ENCODE peak calls at places on chromosomes 1 and 21, in five cellular contexts. R, Z, J, U and D are unnamed samples.

GRCh38 chr1:26419494-26419893 is 8.9 kb downstream of the LIN28A start:
- DNase-seq in J (no peak), U (no peak), R (no peak), Z (no peak), D (no peak)

GRCh38 chr1:110087812-110088738 is 17.6 kb upstream of the ALX3 start:
- DNase-seq in U (peak), J (peak), Z (no peak), R (peak), D (no peak)

GRCh38 chr21:17270234-17270633 is 242.6 kb upstream of the CXADR start:
- DNase-seq in J (peak), Z (no peak), U (no peak), R (peak), D (no peak)

GRCh38 chr1:104098837-104099236 is 349.1 kb downstream of the AMY1C start:
- DNase-seq in Z (no peak), U (no peak), R (no peak), J (no peak), D (no peak)

GRCh38 chr21:36193200-36193599 is 36.6 kb downstream of the DOP1B start:
- DNase-seq in R (no peak), U (no peak), Z (no peak), J (no peak), D (no peak)

GRCh38 chr1:231196728-231197127 is 34.9 kb downstream of the TRIM67 start:
- DNase-seq in R (no peak), J (no peak), U (no peak), Z (no peak), D (no peak)

GRCh38 chr1:53140451-53140850 is 2.0 kb downstream of the SLC1A7 start:
- DNase-seq in R (no peak), Z (no peak), U (no peak), J (no peak), D (no peak)

GRCh38 chr1:168087696-168088095 is 49.0 kb downstream of the GPR161 start:
- DNase-seq in J (no peak), R (no peak), Z (peak), U (no peak), D (no peak)

GRCh38 chr1:151511636-151512215 is 539 bp downstream of the CGN start:
- DNase-seq in J (peak), R (peak), Z (peak), U (peak), D (peak)

GRCh38 chr1:160144921-160145320 is 6.5 kb upstream of the ATP1A4 start:
- DNase-seq in R (no peak), J (no peak), U (no peak), Z (no peak), D (no peak)

GRCh38 chr1:111369177-111369576 is 58.4 kb downstream of the OVGP1 start:
- DNase-seq in Z (no peak), U (peak), J (no peak), R (peak), D (no peak)

GRCh38 chr1:174112489-174113162 is 46.7 kb upstream of the RABGAP1L start:
- DNase-seq in U (no peak), R (no peak), J (peak), Z (no peak), D (no peak)

GRCh38 chr1:197948926-197949899 is 32.0 kb downstream of the LHX9 start:
- DNase-seq in J (no peak), Z (no peak), R (no peak), U (no peak), D (no peak)

GRCh38 chr1:47191940-47192457 is 2.2 kb upstream of the PDZK1IP1 start:
- DNase-seq in R (no peak), U (no peak), Z (peak), J (no peak), D (no peak)

GRCh38 chr1:115761601-115762302 is 6.8 kb downstream of the CASQ2 start:
- DNase-seq in U (no peak), R (no peak), J (no peak), Z (no peak), D (no peak)

GRCh38 chr1:198187973-198188588 is 31.3 kb downstream of the NEK7 start:
- DNase-seq in U (no peak), Z (no peak), J (no peak), R (no peak), D (no peak)

GRCh38 chr1:204509186-204509635 is 7.0 kb upstream of the MDM4 start:
- DNase-seq in Z (no peak), R (no peak), J (no peak), U (no peak), D (no peak)

GRCh38 chr1:67616394-67616985 is 68.5 kb upstream of the GADD45A start:
- DNase-seq in U (no peak), Z (no peak), J (no peak), R (no peak), D (no peak)

GRCh38 chr1:151720190-151720953 is 950 bp upstream of the RIIAD1 start:
- DNase-seq in U (no peak), R (peak), J (peak), Z (peak), D (no peak)

GRCh38 chr1:244920911-244921310 is 56.6 kb upstream of the HNRNPU start:
- DNase-seq in Z (no peak), R (no peak), U (no peak), J (no peak), D (no peak)

GRCh38 chr1:143611159-143611558 is 360.6 kb downstream of the FAM72C start:
- DNase-seq in J (no peak), U (no peak), R (no peak), Z (no peak), D (no peak)

GRCh38 chr21:25384782-25385181 is 222.5 kb downstream of the MRPL39 start:
- DNase-seq in U (no peak), R (no peak), Z (no peak), J (no peak), D (no peak)

GRCh38 chr1:39679821-39680220 is 7.9 kb upstream of the NT5C1A start:
- DNase-seq in Z (no peak), U (no peak), J (no peak), R (no peak), D (no peak)

GRCh38 chr21:46301759-46302158 is 15.6 kb downstream of the YBEY start:
- DNase-seq in R (no peak), J (no peak), Z (no peak), U (no peak), D (no peak)

GRCh38 chr1:220119043-220119512 is 25.1 kb downstream of the IARS2 start:
- DNase-seq in U (no peak), R (no peak), Z (no peak), J (no peak), D (no peak)

GRCh38 chr1:198132060-198132781 is 24.6 kb upstream of the NEK7 start:
- DNase-seq in U (no peak), R (no peak), Z (no peak), J (no peak), D (no peak)

GRCh38 chr1:38152351-38153082 is 105.9 kb upstream of the POU3F1 start:
- DNase-seq in U (peak), Z (no peak), J (no peak), R (peak), D (no peak)

GRCh38 chr1:215055281-215055935 is 27.1 kb upstream of the KCNK2 start:
- DNase-seq in R (no peak), J (no peak), Z (no peak), U (no peak), D (no peak)

GRCh38 chr1:41626616-41627375 is 142.3 kb upstream of the EDN2 start:
- DNase-seq in J (no peak), R (peak), U (no peak), Z (no peak), D (no peak)

GRCh38 chr1:226608699-226609505 is 60.3 kb downstream of the STUM start:
- DNase-seq in J (peak), U (peak), Z (peak), R (peak), D (peak)

GRCh38 chr1:24493785-24494184 is 8.9 kb upstream of the RCAN3 start:
- DNase-seq in Z (no peak), J (no peak), U (no peak), R (no peak), D (no peak)
- TF ChIP-seq CTCF in Z (no peak), J (no peak), U (no peak), R (no peak), D (no peak)

GRCh38 chr21:19120591-19120990 is 717.0 kb upstream of the TMPRSS15 start:
- DNase-seq in Z (no peak), U (no peak), R (no peak), J (no peak), D (no peak)
- H3K27ac ChIP-seq in Z (no peak), U (no peak), R (no peak), J (no peak), D (no peak)

DNA sequence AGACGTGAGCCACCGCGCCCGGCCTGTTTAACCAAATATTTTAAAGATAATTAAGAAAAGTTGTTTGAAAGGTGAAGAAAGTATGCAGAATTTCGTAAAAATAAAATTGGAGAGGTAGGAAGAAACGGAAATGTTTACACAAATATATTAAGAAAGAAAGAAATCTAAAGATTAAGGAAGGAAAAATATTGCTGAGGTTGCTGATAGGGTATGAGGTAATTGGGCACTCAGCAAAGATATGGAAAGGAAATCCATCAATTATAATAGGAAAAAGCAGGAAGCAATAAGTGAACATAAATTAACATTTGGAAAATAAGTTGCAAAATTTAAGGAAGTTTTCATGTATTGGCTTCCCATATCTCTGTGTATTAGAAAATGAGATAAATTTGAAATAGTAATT is 225.9 kb downstream of the KCNT2 start:
- DNase-seq in U (no peak), J (no peak), Z (no peak), R (no peak), D (no peak)
- TF ChIP-seq CTCF in U (no peak), J (no peak), Z (no peak), R (no peak), D (no peak)

GRCh38 chr1:100622037-100622436 is 84.1 kb downstream of the GPR88 start:
- DNase-seq in R (peak), Z (no peak), U (peak), J (no peak), D (no peak)
- H3K27ac ChIP-seq in R (peak), Z (peak), U (no peak), J (no peak), D (no peak)

DNA sequence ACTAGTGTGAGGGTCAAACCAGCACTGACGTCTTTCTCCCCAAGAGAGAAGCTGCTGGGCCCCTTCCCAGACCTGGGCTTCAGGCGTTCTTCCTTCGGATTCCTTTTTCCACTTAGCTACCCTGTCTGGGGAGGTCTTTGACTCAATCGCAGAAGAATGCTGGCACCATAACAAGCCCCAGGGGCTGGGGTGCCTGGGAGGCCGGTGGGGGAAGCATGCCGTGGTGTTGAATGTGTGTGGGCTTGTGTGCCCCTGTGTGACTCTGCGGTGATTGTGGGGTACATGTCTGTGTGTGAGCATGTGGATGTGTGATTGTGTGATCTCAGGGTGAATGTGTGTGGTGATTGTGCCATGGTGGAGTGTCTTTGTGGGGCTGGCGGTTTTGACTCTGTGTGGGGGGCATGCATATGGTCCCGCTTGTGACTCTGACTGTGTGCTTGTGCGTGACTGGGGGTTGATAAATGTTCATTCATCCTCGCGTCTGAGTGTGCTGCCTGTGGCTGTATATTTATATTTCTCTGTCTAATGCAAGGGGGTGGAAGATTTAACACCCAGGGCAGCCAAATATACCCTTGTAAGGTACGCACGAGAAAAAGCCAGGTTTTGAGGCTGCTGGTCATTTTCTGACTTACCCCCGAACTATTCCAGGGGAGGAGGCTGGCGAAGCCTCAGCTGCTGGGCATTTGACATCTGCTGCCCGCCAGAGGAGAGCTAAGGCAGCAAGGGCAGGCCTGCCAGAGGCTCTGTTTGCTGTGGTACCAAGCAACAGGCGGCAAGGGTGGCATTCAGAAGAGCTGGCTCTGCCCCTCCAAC is 1.1 kb upstream of the SYNC start:
- DNase-seq in J (no peak), R (no peak), U (no peak), Z (peak), D (no peak)
- TF ChIP-seq CTCF in J (no peak), R (no peak), U (no peak), Z (peak), D (no peak)

GRCh38 chr1:12539705-12540579 is 78.1 kb downstream of the DHRS3 start:
- DNase-seq in Z (peak), U (peak), J (peak), R (peak), D (peak)
- H3K27ac ChIP-seq in Z (peak), U (no peak), J (no peak), R (no peak), D (no peak)

GRCh38 chr1:83849191-83850061 is 149.5 kb downstream of the TTLL7 start:
- DNase-seq in Z (no peak), J (no peak), R (no peak), U (no peak), D (no peak)
- TF ChIP-seq CTCF in Z (no peak), J (no peak), R (no peak), U (no peak), D (no peak)

GRCh38 chr21:27363719-27364479 is 397.0 kb upstream of the ADAMTS5 start:
- DNase-seq in R (no peak), Z (no peak), J (no peak), U (no peak), D (no peak)

GRCh38 chr21:27362249-27362648 is 395.4 kb upstream of the ADAMTS5 start:
- DNase-seq in J (no peak), R (no peak), U (no peak), Z (no peak), D (no peak)

DNA sequence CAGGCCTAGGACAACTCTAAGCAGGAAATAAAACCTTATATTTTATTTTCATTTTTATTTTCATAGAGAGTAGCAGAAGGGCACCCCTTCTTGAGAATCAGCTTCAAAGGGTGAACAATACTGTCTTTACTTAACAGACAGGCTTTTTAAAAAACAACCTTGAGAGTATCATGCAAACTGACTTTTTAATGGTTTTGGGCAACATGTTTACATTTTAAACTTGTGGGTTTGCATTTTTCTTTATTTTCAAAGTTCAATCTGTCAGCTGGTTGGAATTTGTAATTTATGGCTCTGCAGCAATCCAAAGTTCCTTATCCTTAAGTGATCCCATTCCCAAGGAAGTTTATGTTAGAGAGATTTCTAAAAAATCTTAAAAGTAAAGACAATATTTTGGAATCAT is 392.3 kb upstream of the ADAMTS5 start:
- DNase-seq in Z (no peak), U (no peak), R (no peak), J (no peak), D (no peak)
- H3K27ac ChIP-seq in Z (no peak), U (no peak), R (no peak), J (no peak), D (no peak)

GRCh38 chr1:35769188-35769758 is 505 bp downstream of the CLSPN start:
- DNase-seq in J (peak), U (peak), R (peak), Z (peak), D (peak)
- TF ChIP-seq CTCF in J (peak), U (no peak), R (peak), Z (no peak), D (no peak)